ENCODE peak calls at places on chromosomes 12 and 14, in five cellular contexts. K is K562, Y is H1, X is HepG2, C is GM12878. W is an unnamed sample.

GRCh38 chr14:63468273-63468672 is 74.9 kb downstream of the PPP2R5E start:
- DNase-seq in K (no peak), Y (no peak), X (no peak), C (peak), W (no peak)

GRCh38 chr14:75995372-75996041 is 9.9 kb downstream of the IFT43 start:
- DNase-seq in K (no peak), Y (no peak), X (no peak), C (no peak), W (no peak)

GRCh38 chr12:106195638-106196037 is 52.2 kb downstream of the CKAP4 start:
- DNase-seq in K (no peak), Y (no peak), X (peak), C (no peak), W (no peak)

GRCh38 chr14:67599698-67600561 is at the start of gene PIGH:
- DNase-seq in K (peak), Y (peak), X (peak), C (peak), W (peak)

GRCh38 chr12:124837958-124838803 is 25.5 kb downstream of the SCARB1 start:
- DNase-seq in K (no peak), Y (no peak), X (peak), C (no peak), W (peak)

GRCh38 chr14:38837333-38838048 is 265.5 kb downstream of the SEC23A start:
- DNase-seq in K (no peak), Y (no peak), X (no peak), C (no peak), W (no peak)

GRCh38 chr14:41374092-41374491 is 232.6 kb upstream of the LRFN5 start:
- DNase-seq in K (no peak), Y (no peak), X (no peak), C (no peak), W (no peak)

GRCh38 chr14:83779266-83779665 is 1750.7 kb upstream of the FLRT2 start:
- DNase-seq in K (no peak), Y (no peak), X (no peak), C (no peak), W (no peak)

GRCh38 chr14:31026076-31026394 is at the start of gene STRN3:
- DNase-seq in K (no peak), Y (no peak), X (no peak), C (no peak), W (no peak)
- TF ChIP-seq POLR2AphosphoS5 in K (no peak), Y (peak), X (peak), C (peak), W (peak)

GRCh38 chr12:64190140-64190539 is 32.0 kb downstream of the KICS2 start:
- DNase-seq in K (no peak), Y (no peak), X (no peak), C (no peak), W (no peak)
- TF ChIP-seq SIN3A in K (no peak), Y (no peak), X (no peak), C (no peak), W (no peak)

GRCh38 chr12:29460082-29460481 is 37.4 kb downstream of the OVCH1 start:
- DNase-seq in K (no peak), Y (no peak), X (no peak), C (no peak), W (no peak)
- TF ChIP-seq EP300 in K (no peak), Y (no peak), X (no peak), C (no peak), W (no peak)

GRCh38 chr14:77097006-77097688 is 911 bp upstream of the CIPC start:
- DNase-seq in K (peak), Y (no peak), X (peak), C (no peak), W (no peak)
- TF ChIP-seq POLR2AphosphoS5 in K (no peak), Y (no peak), X (no peak), C (no peak), W (no peak)

GRCh38 chr12:116559080-116559329 is 176 bp upstream of the MAP1LC3B2 start:
- DNase-seq in K (no peak), Y (no peak), X (no peak), C (peak), W (no peak)

GRCh38 chr12:116556964-116557706 is 2.0 kb upstream of the MAP1LC3B2 start:
- DNase-seq in K (peak), Y (no peak), X (no peak), C (no peak), W (no peak)

GRCh38 chr12:116561181-116561821 is 2.1 kb downstream of the MAP1LC3B2 start:
- DNase-seq in K (peak), Y (no peak), X (no peak), C (no peak), W (no peak)

GRCh38 chr12:116558280-116559079 is 701 bp upstream of the MAP1LC3B2 start:
- DNase-seq in K (peak), Y (no peak), X (no peak), C (no peak), W (no peak)

DNA sequence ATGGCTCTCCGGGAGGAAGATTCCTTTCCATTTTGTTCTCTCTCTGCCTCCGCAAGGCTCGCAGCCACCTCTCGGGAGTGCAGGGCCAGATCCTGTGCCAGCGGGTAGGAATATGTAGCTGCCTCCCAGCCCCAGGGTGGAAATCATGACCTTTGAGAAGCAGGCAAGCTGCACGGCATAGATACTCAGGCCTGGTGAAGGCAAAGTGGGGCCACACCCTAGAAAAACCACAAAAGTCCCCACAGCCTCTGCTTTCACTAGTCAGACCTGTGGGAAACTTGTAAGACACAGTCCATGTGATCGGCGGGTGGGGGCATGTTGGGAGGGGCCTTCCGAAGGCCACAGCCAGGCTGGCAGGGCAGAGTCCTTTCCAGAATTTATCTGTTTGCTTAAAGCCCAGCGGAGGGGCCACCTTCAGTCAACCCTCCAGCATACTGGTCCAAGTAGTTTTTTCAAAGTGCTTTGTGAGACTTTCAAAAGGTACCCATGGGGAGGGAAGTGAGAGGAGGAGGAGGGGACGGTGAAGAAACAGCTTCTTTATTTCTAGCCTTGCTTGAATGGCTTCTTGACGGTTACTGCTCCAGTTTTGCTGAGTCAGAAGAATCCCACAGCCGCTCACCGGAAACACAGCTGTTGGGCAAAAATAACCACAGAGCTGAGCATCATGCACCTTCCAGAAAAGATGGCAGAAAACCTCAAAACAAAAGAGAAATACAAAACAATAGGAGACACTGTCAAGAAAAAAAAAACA is at the start of gene MAP1LC3B2:
- DNase-seq in K (peak), Y (peak), X (peak), C (peak), W (no peak)
- TF ChIP-seq SIN3A in K (no peak), Y (no peak), X (no peak), C (no peak), W (no peak)

DNA sequence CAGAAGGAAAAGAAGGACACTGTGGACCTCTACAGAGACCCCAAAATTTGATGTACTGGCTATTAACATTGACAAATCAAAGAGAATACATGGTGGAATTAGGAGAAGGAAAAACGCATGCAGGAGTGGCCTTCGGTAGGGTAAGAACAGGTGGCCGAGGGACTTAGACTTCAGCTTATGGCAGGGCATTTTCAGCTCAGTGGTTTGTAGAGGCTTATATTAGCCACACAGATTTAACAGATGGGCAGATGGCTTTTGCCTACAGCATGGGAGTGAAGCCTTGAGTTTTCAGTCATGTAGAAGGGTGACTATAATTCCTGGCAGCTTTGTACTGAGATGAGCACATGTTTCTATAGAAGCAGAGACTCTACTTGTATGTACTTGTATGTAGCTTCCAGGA is 41.0 kb upstream of the PLEKHA5 start:
- DNase-seq in K (no peak), Y (no peak), X (no peak), C (no peak), W (no peak)
- TF ChIP-seq EP300 in K (no peak), Y (no peak), X (no peak), C (no peak), W (no peak)

DNA sequence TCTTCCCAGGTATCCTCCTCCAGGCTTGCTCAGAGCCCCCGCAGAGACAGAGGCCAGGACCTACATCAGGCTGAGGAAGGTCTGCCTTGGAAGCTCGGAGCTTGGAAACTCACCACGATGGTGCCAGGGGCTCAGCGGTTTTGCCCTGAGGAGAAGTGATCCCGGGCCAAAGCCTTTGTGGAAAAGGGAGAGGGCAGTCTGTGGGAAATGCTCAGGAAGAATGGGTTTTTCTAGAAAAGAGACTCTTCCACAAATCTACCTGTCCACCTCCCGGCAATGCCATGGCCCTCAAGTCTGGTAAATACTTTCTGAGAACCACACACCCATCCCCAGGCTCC is 8.0 kb downstream of the KRT2 start:
- DNase-seq in K (no peak), Y (peak), X (no peak), C (no peak), W (no peak)
- TF ChIP-seq POLR2AphosphoS5 in K (no peak), Y (no peak), X (no peak), C (no peak), W (no peak)

GRCh38 chr12:14356147-14356546 is 9.3 kb upstream of the ATF7IP start:
- DNase-seq in K (no peak), Y (no peak), X (no peak), C (no peak), W (no peak)

GRCh38 chr12:14362347-14362746 is 3.1 kb upstream of the ATF7IP start:
- DNase-seq in K (no peak), Y (no peak), X (no peak), C (peak), W (no peak)

GRCh38 chr12:14357496-14357895 is 8.0 kb upstream of the ATF7IP start:
- DNase-seq in K (no peak), Y (no peak), X (no peak), C (no peak), W (no peak)
- TF ChIP-seq SIN3A in K (no peak), Y (no peak), X (no peak), C (no peak), W (no peak)